ENCODE peak calls at places on chromosomes 5 and 9, in ten cellular contexts. I is HTR-8/SVneo; W is NCI-H774; R is nucleus accumbens; L is heart left ventricle; Y is ovary; Q is ureter; H is activated CD8-positive, alpha-beta memory T cell treated with anti-CD3 and anti-CD28 coated beads for 4 hours; E is NCI-H82; V is iPS-NIHi11. O is an unnamed sample.

GRCh38 chr5:13250450-13251291 is 693.8 kb downstream of the DNAH5 start:
- DNase-seq in I (peak), W (no peak), R (no peak), L (no peak), Y (no peak), Q (no peak), H (no peak), E (peak), V (peak), O (peak)

GRCh38 chr5:92268343-92268742 is 885.2 kb upstream of the ARRDC3 start:
- DNase-seq in I (no peak), W (no peak), R (no peak), L (no peak), Y (no peak), Q (no peak), H (no peak), E (no peak), V (no peak), O (no peak)

GRCh38 chr5:175815126-175815913 is 56.1 kb upstream of the CPLX2 start:
- DNase-seq in I (no peak), W (no peak), R (no peak), L (no peak), Y (no peak), Q (no peak), H (no peak), E (no peak), V (no peak), O (no peak)

GRCh38 chr9:76401580-76402354 is 7.5 kb upstream of the RFK start:
- DNase-seq in I (no peak), W (no peak), R (no peak), L (no peak), Y (no peak), Q (no peak), H (no peak), E (no peak), V (no peak), O (no peak)

GRCh38 chr5:176847726-176848290 is 37.4 kb downstream of the UNC5A start:
- DNase-seq in I (no peak), W (no peak), R (no peak), L (peak), Y (no peak), Q (no peak), H (no peak), E (no peak), V (no peak), O (no peak)

GRCh38 chr5:143064207-143064606 is 294.0 kb downstream of the ARHGAP26 start:
- DNase-seq in I (no peak), W (no peak), R (no peak), L (no peak), Y (no peak), Q (no peak), H (no peak), E (no peak), V (no peak), O (no peak)

GRCh38 chr5:80248378-80248777 is 7.5 kb downstream of the SERINC5 start:
- DNase-seq in I (no peak), W (no peak), R (no peak), L (no peak), Y (no peak), Q (no peak), H (no peak), E (no peak), V (no peak), O (no peak)

GRCh38 chr5:179858241-179858585 is 404 bp downstream of the MRNIP start:
- DNase-seq in I (peak), W (peak), R (peak), L (no peak), Y (no peak), Q (no peak), H (peak), E (peak), V (peak), O (peak)

GRCh38 chr9:73143606-73144328 is 7.9 kb upstream of the ANXA1 start:
- DNase-seq in I (peak), W (no peak), R (no peak), L (no peak), Y (no peak), Q (no peak), H (no peak), E (no peak), V (no peak), O (peak)

GRCh38 chr9:123119566-123119965 is 86.1 kb downstream of the GPR21 start:
- DNase-seq in I (no peak), W (no peak), R (no peak), L (no peak), Y (no peak), Q (no peak), H (no peak), E (no peak), V (no peak), O (no peak)

GRCh38 chr5:173663810-173664526 is 47.5 kb upstream of the BOD1 start:
- DNase-seq in I (no peak), W (no peak), R (no peak), L (peak), Y (no peak), Q (no peak), H (no peak), E (peak), V (peak), O (peak)

GRCh38 chr5:155441849-155442248 is 428.3 kb downstream of the KIF4B start:
- DNase-seq in I (no peak), W (no peak), R (no peak), L (no peak), Y (no peak), Q (no peak), H (no peak), E (no peak), V (no peak), O (no peak)

GRCh38 chr5:54881286-54882005 is 103.9 kb downstream of the ESM1 start:
- DNase-seq in I (no peak), W (no peak), R (no peak), L (no peak), Y (no peak), Q (no peak), H (no peak), E (peak), V (no peak), O (no peak)

GRCh38 chr5:181044662-181045305 is 4.7 kb downstream of the BTNL9 start:
- DNase-seq in I (no peak), W (no peak), R (no peak), L (peak), Y (no peak), Q (peak), H (no peak), E (no peak), V (no peak), O (peak)

GRCh38 chr5:1199649-1200494 is 1.5 kb upstream of the SLC6A19 start:
- DNase-seq in I (no peak), W (no peak), R (no peak), L (no peak), Y (no peak), Q (no peak), H (no peak), E (no peak), V (peak), O (peak)

GRCh38 chr9:18611946-18612345 is 138.0 kb downstream of the ADAMTSL1 start:
- DNase-seq in I (no peak), W (no peak), R (no peak), L (no peak), Y (no peak), Q (no peak), H (no peak), E (no peak), V (no peak), O (no peak)

GRCh38 chr9:27967236-27967635 is 394.0 kb upstream of the C9orf72 start:
- DNase-seq in I (no peak), W (no peak), R (no peak), L (no peak), Y (no peak), Q (no peak), H (no peak), E (no peak), V (no peak), O (no peak)

GRCh38 chr5:67792891-67793290 is 422.7 kb upstream of the PIK3R1 start:
- DNase-seq in I (no peak), W (no peak), R (no peak), L (peak), Y (peak), Q (no peak), H (no peak), E (no peak), V (no peak), O (no peak)

GRCh38 chr5:63572751-63573150 is 389.5 kb downstream of the HTR1A start:
- DNase-seq in I (no peak), W (no peak), R (no peak), L (no peak), Y (no peak), Q (no peak), H (no peak), E (no peak), V (no peak), O (no peak)

GRCh38 chr5:5420251-5420650 is 2.2 kb upstream of the ICE1 start:
- DNase-seq in I (no peak), W (no peak), R (no peak), L (no peak), Y (no peak), Q (no peak), H (no peak), E (no peak), V (no peak), O (no peak)

GRCh38 chr5:98911221-98912040 is 17.4 kb downstream of the CHD1 start:
- DNase-seq in I (peak), W (no peak), R (no peak), L (no peak), Y (no peak), Q (no peak), H (no peak), E (peak), V (no peak), O (no peak)

GRCh38 chr5:22258139-22258538 is 595.0 kb downstream of the CDH12 start:
- DNase-seq in I (no peak), W (no peak), R (no peak), L (no peak), Y (no peak), Q (no peak), H (no peak), E (no peak), V (no peak), O (no peak)

GRCh38 chr9:34035656-34036055 is 13.0 kb downstream of the UBAP2 start:
- DNase-seq in I (no peak), W (no peak), R (no peak), L (no peak), Y (no peak), Q (no peak), H (no peak), E (no peak), V (no peak), O (no peak)

GRCh38 chr5:173196133-173196952 is 38.7 kb downstream of the NKX2-5 start:
- DNase-seq in I (no peak), W (no peak), R (no peak), L (peak), Y (no peak), Q (no peak), H (no peak), E (no peak), V (no peak), O (no peak)

GRCh38 chr5:66860199-66860975 is 264.2 kb downstream of the MAST4 start:
- DNase-seq in I (no peak), W (no peak), R (no peak), L (peak), Y (no peak), Q (no peak), H (no peak), E (no peak), V (no peak), O (no peak)

GRCh38 chr5:35415305-35415704 is 185.0 kb upstream of the PRLR start:
- DNase-seq in I (no peak), W (no peak), R (no peak), L (no peak), Y (no peak), Q (no peak), H (no peak), E (peak), V (no peak), O (no peak)

GRCh38 chr5:57989378-57989777 is 470.5 kb downstream of the PLK2 start:
- DNase-seq in I (no peak), W (no peak), R (no peak), L (no peak), Y (no peak), Q (no peak), H (no peak), E (no peak), V (no peak), O (no peak)

GRCh38 chr5:143001764-143002351 is 231.7 kb downstream of the ARHGAP26 start:
- DNase-seq in I (peak), W (no peak), R (no peak), L (no peak), Y (no peak), Q (no peak), H (no peak), E (no peak), V (no peak), O (peak)

GRCh38 chr5:160087244-160087643 is 32.0 kb downstream of the PWWP2A start:
- DNase-seq in I (no peak), W (no peak), R (no peak), L (no peak), Y (no peak), Q (no peak), H (no peak), E (no peak), V (no peak), O (no peak)

GRCh38 chr9:97633859-97634485 is 351 bp downstream of the NCBP1 start:
- DNase-seq in I (no peak), W (no peak), R (no peak), L (no peak), Y (no peak), Q (no peak), H (no peak), E (peak), V (no peak), O (no peak)

GRCh38 chr9:87393706-87394255 is 103.9 kb upstream of the DAPK1 start:
- DNase-seq in I (no peak), W (no peak), R (no peak), L (no peak), Y (no peak), Q (no peak), H (no peak), E (no peak), V (no peak), O (no peak)

GRCh38 chr5:52837068-52837467 is 49.4 kb downstream of the ITGA1 start:
- DNase-seq in I (no peak), W (no peak), R (no peak), L (no peak), Y (no peak), Q (no peak), H (no peak), E (no peak), V (no peak), O (no peak)

GRCh38 chr5:57988808-57989207 is 471.1 kb downstream of the PLK2 start:
- DNase-seq in I (no peak), W (no peak), R (no peak), L (no peak), Y (no peak), Q (no peak), H (no peak), E (no peak), V (no peak), O (no peak)

GRCh38 chr5:40223884-40224402 is 455.8 kb upstream of the PTGER4 start:
- DNase-seq in I (peak), W (no peak), R (no peak), L (no peak), Y (no peak), Q (no peak), H (no peak), E (no peak), V (no peak), O (peak)

GRCh38 chr9:121199921-121200320 is 1.7 kb downstream of the RAB14 start:
- DNase-seq in I (no peak), W (no peak), R (no peak), L (no peak), Y (no peak), Q (no peak), H (no peak), E (peak), V (no peak), O (peak)

GRCh38 chr5:133792683-133793082 is 175.7 kb downstream of the C5orf15 start:
- DNase-seq in I (no peak), W (no peak), R (no peak), L (no peak), Y (no peak), Q (no peak), H (no peak), E (no peak), V (no peak), O (no peak)

GRCh38 chr9:91421022-91421765 is 2.4 kb downstream of the NFIL3 start:
- DNase-seq in I (no peak), W (no peak), R (no peak), L (peak), Y (peak), Q (peak), H (no peak), E (peak), V (peak), O (no peak)

GRCh38 chr5:138677782-138678181 is 75.4 kb upstream of the CTNNA1 start:
- DNase-seq in I (no peak), W (no peak), R (no peak), L (no peak), Y (no peak), Q (no peak), H (no peak), E (no peak), V (no peak), O (no peak)

GRCh38 chr5:74562116-74562515 is 78.4 kb downstream of the ENC1 start:
- DNase-seq in I (no peak), W (no peak), R (no peak), L (no peak), Y (no peak), Q (no peak), H (no peak), E (no peak), V (no peak), O (no peak)

O was measured in NB4.